ENCODE peak calls at places on chromosomes 12 and 14, in seven cellular contexts. H, Z, P, A, B, X and T are unnamed samples.

GRCh38 chr14:100893228-100893601 is 10.3 kb downstream of the RTL1 start:
- DNase-seq in H (no peak), X (no peak), A (no peak), Z (no peak), P (no peak), B (no peak), T (no peak)

GRCh38 chr12:31234053-31234835 is 91.7 kb downstream of the SINHCAF start:
- DNase-seq in H (peak), A (no peak), X (peak), B (no peak), Z (peak), P (no peak), T (no peak)

GRCh38 chr14:38078393-38078792 is 129.3 kb upstream of the SSTR1 start:
- DNase-seq in X (no peak), P (no peak), H (no peak), A (no peak), Z (peak), B (no peak), T (no peak)

GRCh38 chr12:132329036-132329738 is at the start of gene GALNT9:
- DNase-seq in P (no peak), X (no peak), A (no peak), B (no peak), Z (no peak), H (no peak), T (peak)

GRCh38 chr12:47988073-47989022 is 15.9 kb downstream of the COL2A1 start:
- DNase-seq in P (no peak), B (no peak), X (no peak), Z (peak), H (no peak), A (no peak), T (no peak)

GRCh38 chr12:46276756-46277155 is 7.9 kb upstream of the SLC38A1 start:
- DNase-seq in B (no peak), Z (no peak), H (no peak), A (no peak), P (no peak), X (no peak), T (no peak)

GRCh38 chr14:102668291-102668873 is 75.9 kb downstream of the RCOR1 start:
- DNase-seq in H (no peak), X (no peak), A (no peak), B (no peak), Z (peak), P (no peak), T (no peak)

GRCh38 chr12:108399514-108399913 is 60.4 kb upstream of the CMKLR1 start:
- DNase-seq in B (no peak), A (no peak), Z (no peak), X (no peak), H (peak), P (no peak), T (no peak)

GRCh38 chr14:59570122-59570521 is 6.5 kb downstream of the CCDC175 start:
- DNase-seq in Z (peak), X (peak), P (no peak), A (no peak), B (no peak), H (peak), T (no peak)

GRCh38 chr14:101708853-101709532 is 52.5 kb upstream of the PPP2R5C start:
- DNase-seq in P (no peak), B (no peak), H (no peak), A (no peak), X (no peak), Z (no peak), T (no peak)

GRCh38 chr12:71725011-71725410 is 29.7 kb upstream of the RAB21 start:
- DNase-seq in P (no peak), X (no peak), H (peak), A (peak), Z (no peak), B (no peak), T (no peak)

GRCh38 chr12:1470051-1470450 is 124.3 kb downstream of the FBXL14 start:
- DNase-seq in H (no peak), P (no peak), B (no peak), A (no peak), Z (no peak), X (no peak), T (no peak)

GRCh38 chr12:8609061-8609570 is 3.5 kb downstream of the AICDA start:
- DNase-seq in A (no peak), P (no peak), B (peak), Z (peak), H (peak), X (no peak), T (peak)